ENCODE peak calls at places on chromosome 6, in nine cellular contexts. R is left ventricle myocardium inferior, X is heart left ventricle, D is foreskin fibroblast, A is cardiac fibroblast, Z is IMR-90, V is AG04450, L is endothelial cell of umbilical vein, K is transverse colon. N is an unnamed sample.

GRCh38 chr6:159790947-159791598 is 806 bp downstream of the MRPL18 start:
- DNase-seq in R (no peak), X (peak), D (no peak), A (no peak), Z (no peak), V (no peak), L (no peak), K (peak), N (no peak)

GRCh38 chr6:90420495-90420894 is 123.9 kb upstream of the BACH2 start:
- DNase-seq in R (no peak), X (no peak), D (no peak), A (no peak), Z (no peak), V (no peak), L (no peak), K (no peak), N (no peak)

GRCh38 chr6:70371454-70372105 is 41.7 kb upstream of the FAM135A start:
- DNase-seq in R (no peak), X (no peak), D (peak), A (peak), Z (peak), V (peak), L (peak), K (no peak), N (peak)

GRCh38 chr6:108666656-108667260 is 106.0 kb downstream of the FOXO3 start:
- DNase-seq in R (no peak), X (no peak), D (no peak), A (no peak), Z (no peak), V (no peak), L (no peak), K (no peak), N (no peak)

GRCh38 chr6:46997646-46998045 is 44.5 kb downstream of the ADGRF1 start:
- DNase-seq in R (no peak), X (no peak), D (no peak), A (no peak), Z (no peak), V (no peak), L (no peak), K (no peak), N (no peak)

GRCh38 chr6:140968062-140968461 is 1164.7 kb upstream of the GJE1 start:
- DNase-seq in R (no peak), X (no peak), D (no peak), A (no peak), Z (no peak), V (no peak), L (no peak), K (no peak), N (no peak)

GRCh38 chr6:132490024-132490423 is 22.9 kb downstream of the STX7 start:
- DNase-seq in R (no peak), X (no peak), D (peak), A (peak), Z (no peak), V (no peak), L (peak), K (peak), N (peak)

GRCh38 chr6:40550096-40550731 is 37.0 kb downstream of the LRFN2 start:
- DNase-seq in R (no peak), X (no peak), D (peak), A (peak), Z (peak), V (peak), L (peak), K (peak), N (peak)

GRCh38 chr6:130932438-130932837 is 105.2 kb downstream of the SMLR1 start:
- DNase-seq in R (no peak), X (no peak), D (no peak), A (peak), Z (no peak), V (no peak), L (no peak), K (no peak), N (peak)

GRCh38 chr6:41527721-41528408 is 18.3 kb upstream of the FOXP4 start:
- DNase-seq in R (no peak), X (no peak), D (no peak), A (peak), Z (peak), V (no peak), L (peak), K (peak), N (peak)

DNA sequence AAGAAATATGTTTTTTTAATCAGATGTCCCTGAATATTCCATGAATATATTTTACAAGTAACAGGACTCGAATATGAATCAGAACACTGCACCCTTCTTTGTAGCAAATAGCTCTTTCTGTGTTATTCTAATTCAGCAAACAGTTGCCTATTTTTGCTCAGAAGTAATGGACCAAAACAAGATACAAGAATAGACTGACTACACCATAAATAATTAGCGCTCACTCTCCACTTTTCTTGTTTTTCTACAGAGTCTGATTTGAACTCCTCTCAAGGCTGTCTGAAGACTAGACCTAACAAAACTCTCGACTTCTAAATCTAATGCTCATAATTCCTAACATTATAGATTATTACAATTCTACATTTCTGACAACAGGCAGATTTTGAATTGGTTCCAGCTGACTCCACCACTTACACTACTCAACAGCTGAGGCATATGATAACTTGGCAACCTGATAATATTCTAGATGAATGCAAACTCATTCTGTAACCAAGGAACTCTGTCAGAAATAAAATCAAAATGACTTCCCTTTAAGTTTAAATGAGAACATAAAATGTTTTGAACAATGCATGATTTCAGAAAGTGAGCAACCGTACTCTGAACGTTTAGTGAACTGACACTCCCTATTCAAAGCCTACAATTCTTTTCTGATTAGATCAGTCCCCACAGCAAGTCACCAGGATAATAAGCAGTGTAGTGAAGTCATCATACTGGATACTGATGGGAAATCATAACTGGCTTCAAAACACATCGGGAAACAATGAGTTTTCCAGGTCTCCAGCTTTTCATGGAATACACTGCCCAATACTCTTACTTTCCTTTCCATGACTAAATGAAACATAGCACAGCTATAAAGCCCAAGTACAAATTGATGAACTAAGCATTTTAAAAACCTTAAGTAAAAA is 114.2 kb upstream of the BEND6 start:
- DNase-seq in R (no peak), X (no peak), D (peak), A (peak), Z (peak), V (no peak), L (peak), K (no peak), N (peak)
- H3K4me3 ChIP-seq in R (peak), X (peak), D (peak), A (peak), Z (peak), V (peak), L (no peak), K (peak), N (peak)

GRCh38 chr6:45784250-45784649 is 231.4 kb downstream of the CLIC5 start:
- DNase-seq in R (no peak), X (no peak), D (no peak), A (no peak), Z (no peak), V (no peak), L (no peak), K (no peak), N (no peak)

GRCh38 chr6:45789238-45789637 is 226.4 kb downstream of the CLIC5 start:
- DNase-seq in R (no peak), X (no peak), D (no peak), A (no peak), Z (no peak), V (no peak), L (no peak), K (no peak), N (no peak)

GRCh38 chr6:45787384-45787783 is 228.3 kb downstream of the CLIC5 start:
- DNase-seq in R (no peak), X (no peak), D (no peak), A (no peak), Z (no peak), V (no peak), L (no peak), K (no peak), N (no peak)

GRCh38 chr6:45783716-45784115 is 231.9 kb downstream of the CLIC5 start:
- DNase-seq in R (no peak), X (no peak), D (no peak), A (no peak), Z (no peak), V (no peak), L (no peak), K (no peak), N (no peak)

GRCh38 chr6:45786243-45786795 is 229.3 kb downstream of the CLIC5 start:
- DNase-seq in R (no peak), X (no peak), D (no peak), A (no peak), Z (no peak), V (no peak), L (no peak), K (no peak), N (no peak)
- TF ChIP-seq CTCF in R (no peak), X (no peak), D (no peak), A (no peak), Z (no peak), V (no peak), L (no peak), K (no peak), N (no peak)

GRCh38 chr6:56542367-56543331 is 100.0 kb downstream of the DST start:
- DNase-seq in R (peak), X (peak), D (peak), A (peak), Z (peak), V (peak), L (peak), K (peak), N (peak)

GRCh38 chr6:56540950-56541600 is 101.6 kb downstream of the DST start:
- DNase-seq in R (no peak), X (no peak), D (no peak), A (no peak), Z (peak), V (no peak), L (peak), K (no peak), N (peak)

GRCh38 chr6:56540232-56540631 is 102.5 kb downstream of the DST start:
- DNase-seq in R (no peak), X (no peak), D (no peak), A (no peak), Z (no peak), V (no peak), L (no peak), K (no peak), N (no peak)

GRCh38 chr6:56539503-56540105 is 103.1 kb downstream of the DST start:
- DNase-seq in R (no peak), X (no peak), D (no peak), A (no peak), Z (no peak), V (no peak), L (peak), K (no peak), N (no peak)

DNA sequence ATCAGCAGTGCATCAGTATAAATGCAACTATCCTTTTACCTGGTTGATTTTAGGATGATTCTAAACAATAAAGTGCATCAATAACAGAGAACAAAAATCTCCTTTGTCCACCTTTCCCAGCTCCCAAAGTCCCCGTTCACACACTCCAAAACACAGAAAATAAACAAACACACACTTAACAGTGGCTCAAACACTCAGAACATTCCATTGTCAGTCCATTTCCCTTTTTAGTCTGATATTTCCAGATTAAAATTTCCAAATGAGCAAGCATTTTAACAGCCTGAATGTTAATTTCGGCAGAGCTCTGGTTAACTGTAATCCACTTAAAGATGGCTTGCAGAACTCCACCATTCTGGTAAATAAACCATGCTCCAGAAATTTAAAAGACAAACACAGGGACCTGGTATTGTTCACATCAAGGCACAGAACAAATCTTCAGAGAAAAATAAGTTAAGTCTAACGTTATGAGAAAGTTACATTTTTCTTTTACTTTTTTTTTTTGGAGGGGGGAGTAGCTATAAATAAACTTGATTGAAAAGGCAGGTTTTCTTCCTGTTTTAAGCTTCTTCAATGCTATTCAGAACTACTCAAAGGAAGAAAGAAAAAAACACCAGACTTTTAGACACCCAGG is 100.8 kb downstream of the DST start:
- DNase-seq in R (no peak), X (no peak), D (no peak), A (no peak), Z (no peak), V (no peak), L (no peak), K (no peak), N (no peak)
- H3K4me3 ChIP-seq in R (peak), X (peak), D (peak), A (peak), Z (peak), V (peak), L (peak), K (peak), N (peak)

GRCh38 chr6:33204415-33205171 is at the start of gene HSD17B8:
- DNase-seq in R (peak), X (peak), D (peak), A (peak), Z (peak), V (peak), L (peak), K (peak), N (peak)

GRCh38 chr6:33206027-33206863 is 1.8 kb downstream of the HSD17B8 start:
- DNase-seq in R (no peak), X (no peak), D (no peak), A (no peak), Z (no peak), V (no peak), L (no peak), K (no peak), N (no peak)

GRCh38 chr6:33206864-33207568 is 1.3 kb upstream of the RING1 start:
- DNase-seq in R (no peak), X (no peak), D (peak), A (peak), Z (peak), V (no peak), L (peak), K (no peak), N (no peak)

GRCh38 chr6:33204165-33204414 is 365 bp upstream of the HSD17B8 start:
- DNase-seq in R (no peak), X (no peak), D (no peak), A (no peak), Z (no peak), V (no peak), L (no peak), K (no peak), N (no peak)

GRCh38 chr6:33205172-33206026 is 944 bp downstream of the HSD17B8 start:
- DNase-seq in R (no peak), X (no peak), D (no peak), A (peak), Z (peak), V (no peak), L (no peak), K (no peak), N (no peak)
- TF ChIP-seq CTCF in R (no peak), X (no peak), D (no peak), A (no peak), Z (no peak), V (no peak), L (no peak), K (no peak), N (no peak)

GRCh38 chr6:112502348-112503130 is 155.4 kb downstream of the RFPL4B start:
- DNase-seq in R (no peak), X (no peak), D (no peak), A (peak), Z (peak), V (no peak), L (peak), K (no peak), N (peak)

GRCh38 chr6:112503210-112503609 is 156.1 kb downstream of the RFPL4B start:
- DNase-seq in R (no peak), X (no peak), D (no peak), A (no peak), Z (no peak), V (no peak), L (peak), K (no peak), N (no peak)

DNA sequence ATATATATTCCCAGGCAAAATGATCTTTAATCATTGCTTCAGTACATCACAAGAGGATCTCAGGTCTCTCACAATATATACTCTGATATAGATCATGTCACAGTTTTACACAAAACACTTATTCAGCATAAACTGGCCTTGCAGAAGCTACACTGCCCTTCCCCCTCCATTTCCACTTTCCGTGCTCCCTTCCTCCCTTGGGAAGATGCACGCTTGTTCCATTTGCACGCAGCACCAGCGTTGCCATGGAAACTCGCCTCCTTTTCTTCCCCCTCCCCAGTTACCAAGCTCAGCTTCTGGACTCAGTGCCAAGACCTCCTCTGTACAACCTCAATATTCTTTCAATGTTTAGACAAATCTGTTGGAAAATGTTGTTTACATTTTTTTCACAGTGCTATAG is 154.6 kb downstream of the RFPL4B start:
- DNase-seq in R (peak), X (peak), D (no peak), A (peak), Z (peak), V (peak), L (peak), K (no peak), N (no peak)
- H3K4me3 ChIP-seq in R (no peak), X (no peak), D (no peak), A (no peak), Z (peak), V (peak), L (no peak), K (no peak), N (no peak)

DNA sequence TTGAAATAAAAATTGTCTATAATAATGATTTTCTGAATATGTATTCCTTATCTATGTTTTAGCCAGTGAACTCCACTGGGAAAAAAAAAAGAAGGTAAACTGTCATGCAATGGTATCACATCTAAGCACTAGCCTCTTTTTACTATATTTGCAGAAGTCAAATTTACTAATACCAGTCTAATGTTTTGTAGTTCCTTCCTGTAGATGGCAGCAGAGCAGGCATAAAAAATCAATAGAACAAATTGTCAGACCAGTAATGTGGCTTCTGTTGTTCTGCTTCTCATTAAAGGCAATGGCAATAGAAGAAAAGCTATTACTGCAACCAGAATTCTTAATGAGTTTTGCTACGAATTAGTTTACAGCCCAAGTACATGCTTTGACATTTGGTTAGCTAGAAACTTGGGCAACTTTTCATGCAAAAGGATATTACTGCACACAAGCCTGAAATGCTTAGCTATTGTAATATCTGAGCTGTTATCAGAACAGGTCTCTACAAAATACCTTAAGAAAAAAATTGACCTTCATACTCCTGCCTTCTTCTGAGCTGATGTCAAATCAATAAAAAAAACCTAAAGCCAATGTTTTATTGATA is 476.9 kb downstream of the KHDRBS2 start:
- DNase-seq in R (no peak), X (no peak), D (no peak), A (peak), Z (no peak), V (no peak), L (no peak), K (no peak), N (no peak)
- TF ChIP-seq CTCF in R (peak), X (peak), D (no peak), A (peak), Z (peak), V (no peak), L (no peak), K (peak), N (no peak)

GRCh38 chr6:163417595-163417994 is 3.1 kb downstream of the QKI start:
- DNase-seq in R (no peak), X (no peak), D (no peak), A (peak), Z (no peak), V (no peak), L (peak), K (no peak), N (peak)

GRCh38 chr6:163418273-163419029 is 3.9 kb downstream of the QKI start:
- DNase-seq in R (no peak), X (no peak), D (no peak), A (peak), Z (no peak), V (no peak), L (peak), K (no peak), N (no peak)

GRCh38 chr6:163422574-163422973 is 8.1 kb downstream of the QKI start:
- DNase-seq in R (no peak), X (no peak), D (no peak), A (no peak), Z (no peak), V (no peak), L (no peak), K (no peak), N (no peak)

GRCh38 chr6:163420315-163420667 is 5.8 kb downstream of the QKI start:
- DNase-seq in R (no peak), X (no peak), D (no peak), A (no peak), Z (no peak), V (no peak), L (no peak), K (no peak), N (peak)

GRCh38 chr6:163419413-163420314 is 5.1 kb downstream of the QKI start:
- DNase-seq in R (no peak), X (no peak), D (peak), A (peak), Z (peak), V (no peak), L (peak), K (no peak), N (peak)
- H3K4me3 ChIP-seq in R (peak), X (peak), D (peak), A (no peak), Z (peak), V (peak), L (no peak), K (peak), N (peak)